ENCODE peak calls at places on chromosomes 5 and 9, in six cellular contexts. One of them, this sample, is unnamed.

GRCh38 chr9:109817146-109817845 is 37.3 kb downstream of the PALM2AKAP2 start:
- DNase-seq in GM12878: no peak
- DNase-seq in A549: no peak
- DNase-seq in endothelial cell of umbilical vein: no peak
- DNase-seq in K562: no peak
- DNase-seq in HepG2: no peak
- DNase-seq in this sample: no peak

GRCh38 chr5:133926960-133927615 is 41.3 kb downstream of the C5orf15 start:
- DNase-seq in GM12878: no peak
- DNase-seq in A549: peak; percentile 41
- DNase-seq in endothelial cell of umbilical vein: no peak
- DNase-seq in K562: no peak
- DNase-seq in HepG2: no peak
- DNase-seq in this sample: no peak

GRCh38 chr5:141303756-141304155 is at the start of gene SLC25A2:
- DNase-seq in GM12878: no peak
- DNase-seq in A549: no peak
- DNase-seq in endothelial cell of umbilical vein: no peak
- DNase-seq in K562: no peak
- DNase-seq in HepG2: no peak
- DNase-seq in this sample: no peak

GRCh38 chr9:16238730-16239129 is 631.7 kb downstream of the BNC2 start:
- DNase-seq in GM12878: no peak
- DNase-seq in A549: no peak
- DNase-seq in endothelial cell of umbilical vein: no peak
- DNase-seq in K562: no peak
- DNase-seq in HepG2: no peak
- DNase-seq in this sample: no peak

GRCh38 chr9:137788561-137789294 is 88.9 kb upstream of the CACNA1B start:
- DNase-seq in GM12878: no peak
- DNase-seq in A549: no peak
- DNase-seq in endothelial cell of umbilical vein: no peak
- DNase-seq in K562: no peak
- DNase-seq in HepG2: no peak
- DNase-seq in this sample: peak; percentile 38

GRCh38 chr5:149792963-149793362 is 62.9 kb downstream of the PPARGC1B start:
- DNase-seq in GM12878: no peak
- DNase-seq in A549: peak; percentile 21
- DNase-seq in endothelial cell of umbilical vein: no peak
- DNase-seq in K562: no peak
- DNase-seq in HepG2: no peak
- DNase-seq in this sample: no peak

GRCh38 chr5:80268916-80269315 is 13.1 kb upstream of the SERINC5 start:
- DNase-seq in GM12878: no peak
- DNase-seq in A549: no peak
- DNase-seq in endothelial cell of umbilical vein: peak; percentile 16
- DNase-seq in K562: no peak
- DNase-seq in HepG2: no peak
- DNase-seq in this sample: no peak

GRCh38 chr5:112921031-112921832 is 795 bp downstream of the REEP5 start:
- DNase-seq in GM12878: no peak
- DNase-seq in A549: peak; percentile 69
- DNase-seq in endothelial cell of umbilical vein: peak; percentile 78
- DNase-seq in K562: peak; percentile 74
- DNase-seq in HepG2: peak; percentile 51
- DNase-seq in this sample: peak; percentile 89

GRCh38 chr5:127072861-127073846 is at the start of gene C5orf63:
- DNase-seq in GM12878: peak; percentile 17
- DNase-seq in A549: peak; percentile 58
- DNase-seq in endothelial cell of umbilical vein: peak; percentile 45
- DNase-seq in K562: peak; percentile 77
- DNase-seq in HepG2: peak; percentile 61
- DNase-seq in this sample: peak; percentile 73

GRCh38 chr5:9347541-9348295 is 198.2 kb downstream of the SEMA5A start:
- DNase-seq in GM12878: no peak
- DNase-seq in A549: no peak
- DNase-seq in endothelial cell of umbilical vein: no peak
- DNase-seq in K562: no peak
- DNase-seq in HepG2: no peak
- DNase-seq in this sample: no peak

GRCh38 chr5:84764227-84764626 is 379.5 kb upstream of the EDIL3 start:
- DNase-seq in GM12878: no peak
- DNase-seq in A549: no peak
- DNase-seq in endothelial cell of umbilical vein: no peak
- DNase-seq in K562: no peak
- DNase-seq in HepG2: no peak
- DNase-seq in this sample: no peak

GRCh38 chr9:68750786-68751185 is 45.7 kb downstream of the PIP5K1B start:
- DNase-seq in GM12878: no peak
- DNase-seq in A549: no peak
- DNase-seq in endothelial cell of umbilical vein: no peak
- DNase-seq in K562: no peak
- DNase-seq in HepG2: peak; percentile 23
- DNase-seq in this sample: no peak

GRCh38 chr9:8679405-8679951 is 879.9 kb upstream of the DMAC1 start:
- DNase-seq in GM12878: no peak
- DNase-seq in A549: no peak
- DNase-seq in endothelial cell of umbilical vein: no peak
- DNase-seq in K562: no peak
- DNase-seq in HepG2: no peak
- DNase-seq in this sample: no peak

GRCh38 chr9:75866273-75866871 is 24.1 kb upstream of the PCSK5 start:
- DNase-seq in GM12878: no peak
- DNase-seq in A549: peak; percentile 49
- DNase-seq in endothelial cell of umbilical vein: peak; percentile 66
- DNase-seq in K562: peak; percentile 38
- DNase-seq in HepG2: peak; percentile 27
- DNase-seq in this sample: peak; percentile 28

GRCh38 chr9:17484906-17485305 is 94.0 kb upstream of the SH3GL2 start:
- DNase-seq in GM12878: no peak
- DNase-seq in A549: no peak
- DNase-seq in endothelial cell of umbilical vein: no peak
- DNase-seq in K562: no peak
- DNase-seq in HepG2: no peak
- DNase-seq in this sample: no peak

GRCh38 chr9:72334658-72335337 is 30.2 kb downstream of the ZFAND5 start:
- DNase-seq in GM12878: no peak
- DNase-seq in A549: no peak
- DNase-seq in endothelial cell of umbilical vein: no peak
- DNase-seq in K562: no peak
- DNase-seq in HepG2: no peak
- DNase-seq in this sample: no peak

GRCh38 chr5:42614509-42614908 is 142.1 kb upstream of the CCDC152 start:
- DNase-seq in GM12878: no peak
- DNase-seq in A549: no peak
- DNase-seq in endothelial cell of umbilical vein: no peak
- DNase-seq in K562: no peak
- DNase-seq in HepG2: no peak
- DNase-seq in this sample: no peak

GRCh38 chr5:133990396-133990795 is 14.4 kb downstream of the VDAC1 start:
- DNase-seq in GM12878: no peak
- DNase-seq in A549: no peak
- DNase-seq in endothelial cell of umbilical vein: no peak
- DNase-seq in K562: no peak
- DNase-seq in HepG2: no peak
- DNase-seq in this sample: no peak

GRCh38 chr5:33073856-33074255 is 362.7 kb downstream of the NPR3 start:
- DNase-seq in GM12878: no peak
- DNase-seq in A549: no peak
- DNase-seq in endothelial cell of umbilical vein: no peak
- DNase-seq in K562: no peak
- DNase-seq in HepG2: no peak
- DNase-seq in this sample: no peak

GRCh38 chr5:157434096-157434495 is 25.9 kb upstream of the NIPAL4 start:
- DNase-seq in GM12878: no peak
- DNase-seq in A549: no peak
- DNase-seq in endothelial cell of umbilical vein: no peak
- DNase-seq in K562: no peak
- DNase-seq in HepG2: no peak
- DNase-seq in this sample: no peak

GRCh38 chr9:114218264-114219120 is 63.2 kb downstream of the COL27A1 start:
- DNase-seq in GM12878: no peak
- DNase-seq in A549: no peak
- DNase-seq in endothelial cell of umbilical vein: peak; percentile 64
- DNase-seq in K562: no peak
- DNase-seq in HepG2: no peak
- DNase-seq in this sample: no peak

GRCh38 chr5:33931136-33931535 is 5.0 kb upstream of the RXFP3 start:
- DNase-seq in GM12878: no peak
- DNase-seq in A549: no peak
- DNase-seq in endothelial cell of umbilical vein: no peak
- DNase-seq in K562: no peak
- DNase-seq in HepG2: no peak
- DNase-seq in this sample: no peak

GRCh38 chr5:176481659-176482213 is 33.6 kb downstream of the FAF2 start:
- DNase-seq in GM12878: no peak
- DNase-seq in A549: peak; percentile 79
- DNase-seq in endothelial cell of umbilical vein: no peak
- DNase-seq in K562: peak; percentile 77
- DNase-seq in HepG2: peak; percentile 71
- DNase-seq in this sample: no peak

GRCh38 chr9:132939169-132939568 is 5.2 kb downstream of the TSC1 start:
- DNase-seq in GM12878: no peak
- DNase-seq in A549: no peak
- DNase-seq in endothelial cell of umbilical vein: no peak
- DNase-seq in K562: no peak
- DNase-seq in HepG2: no peak
- DNase-seq in this sample: no peak

GRCh38 chr9:111866976-111867375 is 29.6 kb upstream of the UGCG start:
- DNase-seq in GM12878: no peak
- DNase-seq in A549: peak; percentile 36
- DNase-seq in endothelial cell of umbilical vein: peak; percentile 59
- DNase-seq in K562: peak; percentile 44
- DNase-seq in HepG2: peak; percentile 6
- DNase-seq in this sample: no peak

DNA sequence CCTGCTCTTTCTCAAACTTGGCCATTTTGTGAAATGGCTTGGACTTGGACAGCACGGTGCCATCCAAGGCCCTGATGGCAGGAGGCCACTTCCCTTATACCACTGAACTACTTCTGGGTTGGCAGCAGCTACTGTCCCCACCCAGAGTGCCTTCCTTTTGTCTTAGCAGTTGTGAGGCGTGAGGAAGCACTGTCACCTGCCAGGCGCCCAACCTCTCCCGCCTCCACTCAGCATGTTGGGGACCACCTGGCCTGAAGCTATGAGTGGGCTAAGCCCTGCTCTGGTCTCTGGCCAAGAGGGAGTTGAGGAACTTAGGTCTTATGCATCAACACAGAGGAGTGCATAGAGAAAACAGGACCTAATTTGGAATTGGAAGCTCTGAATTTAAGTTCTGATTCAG is 276.0 kb downstream of the ENC1 start:
- DNase-seq in GM12878: no peak
- DNase-seq in A549: no peak
- DNase-seq in endothelial cell of umbilical vein: no peak
- DNase-seq in K562: no peak
- DNase-seq in HepG2: no peak
- DNase-seq in this sample: no peak
- H3K4me3 ChIP-seq in GM12878: no peak overlapping the region
- H3K4me3 ChIP-seq in A549: no peak overlapping the region
- H3K4me3 ChIP-seq in endothelial cell of umbilical vein: no peak overlapping the region
- H3K4me3 ChIP-seq in K562: no peak overlapping the region
- H3K4me3 ChIP-seq in HepG2: no peak overlapping the region
- H3K4me3 ChIP-seq in this sample: no peak overlapping the region

GRCh38 chr5:78895616-78896015 is 89.5 kb downstream of the ARSB start:
- DNase-seq in GM12878: no peak
- DNase-seq in A549: no peak
- DNase-seq in endothelial cell of umbilical vein: no peak
- DNase-seq in K562: no peak
- DNase-seq in HepG2: no peak
- DNase-seq in this sample: no peak
- TF ChIP-seq POLR2A in GM12878: no peak
- TF ChIP-seq POLR2A in A549: no peak
- TF ChIP-seq POLR2A in endothelial cell of umbilical vein: no peak
- TF ChIP-seq POLR2A in K562: no peak
- TF ChIP-seq POLR2A in HepG2: no peak
- TF ChIP-seq POLR2A in this sample: no peak

DNA sequence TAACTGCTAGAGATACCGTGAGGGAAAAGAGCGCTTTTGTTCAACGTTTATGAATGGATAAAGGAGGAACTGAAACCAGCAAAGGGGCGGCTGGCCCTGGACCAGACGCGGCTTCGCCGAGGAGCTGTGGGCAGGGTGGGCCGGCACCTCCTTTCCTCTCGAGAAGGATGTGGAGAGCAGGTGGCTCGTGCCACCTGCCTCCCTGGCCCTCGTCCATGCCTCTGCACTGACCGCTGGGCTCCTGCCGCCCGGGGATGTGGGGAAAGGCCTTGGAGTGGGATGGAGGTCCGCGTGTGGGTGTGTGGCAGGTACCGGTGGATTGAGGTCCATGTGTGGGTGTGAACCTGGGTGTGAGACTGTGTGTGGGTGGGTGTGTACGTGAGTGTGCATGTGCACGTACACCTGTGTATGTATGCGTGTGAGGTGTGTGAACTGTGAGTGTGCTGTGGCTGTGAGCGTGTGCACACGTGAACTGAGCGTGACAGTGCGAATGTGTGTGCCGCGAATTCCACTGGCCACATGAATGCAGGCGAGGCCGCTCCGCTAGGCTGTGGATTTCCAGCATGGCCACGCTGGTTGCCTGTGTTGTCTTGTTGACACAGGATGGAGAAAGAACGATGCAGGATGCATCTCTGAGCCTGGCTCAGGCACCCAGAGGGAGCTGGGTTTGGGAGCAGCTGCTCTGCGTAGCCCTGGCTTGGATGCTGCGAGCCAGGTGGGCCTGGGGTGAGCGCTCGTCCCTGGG is 4.4 kb upstream of the CEP72 start:
- DNase-seq in GM12878: peak; percentile 23
- DNase-seq in A549: no peak
- DNase-seq in endothelial cell of umbilical vein: no peak
- DNase-seq in K562: no peak
- DNase-seq in HepG2: no peak
- DNase-seq in this sample: peak; percentile 74
- TF ChIP-seq MYC in GM12878: peak; percentile 23
- TF ChIP-seq MYC in A549: no peak
- TF ChIP-seq MYC in endothelial cell of umbilical vein: no peak
- TF ChIP-seq MYC in K562: no peak
- TF ChIP-seq MYC in HepG2: no peak
- TF ChIP-seq MYC in this sample: no peak

DNA sequence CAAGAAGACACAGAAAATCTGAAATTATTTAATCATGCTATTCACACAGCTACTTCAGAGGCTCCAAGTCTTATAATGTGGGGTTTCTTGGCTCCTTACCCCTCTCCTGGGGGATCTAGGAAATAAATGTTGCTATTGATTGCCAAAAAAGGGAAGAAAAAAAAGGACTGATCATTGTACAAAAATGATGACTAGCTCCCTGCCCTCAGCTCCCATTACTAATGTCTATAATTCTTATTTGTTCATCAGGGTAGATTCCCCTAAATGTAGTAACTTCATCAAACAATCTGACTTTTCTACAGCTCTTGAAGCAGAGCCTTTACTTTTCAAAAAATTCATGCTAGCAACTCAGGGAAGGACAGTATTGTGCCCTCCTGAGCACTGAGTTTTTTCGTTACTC is 3.3 kb upstream of the SMC5 start:
- DNase-seq in GM12878: no peak
- DNase-seq in A549: no peak
- DNase-seq in endothelial cell of umbilical vein: no peak
- DNase-seq in K562: no peak
- DNase-seq in HepG2: no peak
- DNase-seq in this sample: no peak
- H3K4me3 ChIP-seq in GM12878: no peak overlapping the region
- H3K4me3 ChIP-seq in A549: no peak overlapping the region
- H3K4me3 ChIP-seq in endothelial cell of umbilical vein: no peak overlapping the region
- H3K4me3 ChIP-seq in K562: peak overlapping the region; percentile 20
- H3K4me3 ChIP-seq in HepG2: no peak overlapping the region
- H3K4me3 ChIP-seq in this sample: no peak overlapping the region

GRCh38 chr5:17294639-17295311 is 77.3 kb downstream of the BASP1 start:
- DNase-seq in GM12878: no peak
- DNase-seq in A549: no peak
- DNase-seq in endothelial cell of umbilical vein: no peak
- DNase-seq in K562: no peak
- DNase-seq in HepG2: no peak
- DNase-seq in this sample: no peak
- TF ChIP-seq POLR2A in GM12878: no peak
- TF ChIP-seq POLR2A in A549: no peak
- TF ChIP-seq POLR2A in endothelial cell of umbilical vein: no peak
- TF ChIP-seq POLR2A in K562: no peak
- TF ChIP-seq POLR2A in HepG2: no peak
- TF ChIP-seq POLR2A in this sample: no peak

This sample was measured in NB4.